ENCODE peak calls at places on chromosome 21, in six cellular contexts. N, G, A, Y, M and H are unnamed samples.

GRCh38 chr21:41614456-41615010 is 106.6 kb upstream of the TMPRSS2 start:
- DNase-seq in Y (no peak), A (no peak), N (no peak), M (no peak), G (no peak), H (no peak)

GRCh38 chr21:32578107-32578691 is 7.1 kb downstream of the TCP10L start:
- DNase-seq in N (no peak), G (peak), M (no peak), Y (no peak), A (peak), H (no peak)

GRCh38 chr21:43272591-43272990 is 103.8 kb downstream of the CRYAA start:
- DNase-seq in G (no peak), N (no peak), Y (no peak), M (no peak), A (no peak), H (no peak)

GRCh38 chr21:26739189-26739588 is 106.0 kb downstream of the ADAMTS1 start:
- DNase-seq in G (no peak), M (no peak), Y (no peak), A (no peak), N (no peak), H (no peak)

GRCh38 chr21:38920631-38921398 is 115.1 kb downstream of the ETS2 start:
- DNase-seq in Y (no peak), G (no peak), A (no peak), N (no peak), M (no peak), H (no peak)

GRCh38 chr21:25329227-25329626 is 278.1 kb downstream of the MRPL39 start:
- DNase-seq in Y (no peak), M (no peak), G (no peak), A (no peak), N (no peak), H (no peak)

GRCh38 chr21:32120231-32120630 is 158.6 kb downstream of the MIS18A start:
- DNase-seq in N (no peak), M (no peak), Y (no peak), G (no peak), A (no peak), H (no peak)

GRCh38 chr21:20999567-21000169 is 1.5 kb downstream of the NCAM2 start:
- DNase-seq in M (no peak), G (peak), N (no peak), Y (peak), A (peak), H (no peak)

GRCh38 chr21:41779659-41780058 is 12.8 kb upstream of the RIPK4 start:
- DNase-seq in M (no peak), A (no peak), N (no peak), Y (no peak), G (no peak), H (no peak)